ENCODE peak calls at places on chromosomes 16 and 17, in four cellular contexts. One of them, this sample, is unnamed.

GRCh38 chr17:7132511-7133094 is 18.0 kb upstream of the ASGR2 start:
- DNase-seq in mucosa of descending colon: no peak
- DNase-seq in Daoy: no peak
- DNase-seq in anterior cingulate cortex: no peak
- DNase-seq in this sample: no peak

GRCh38 chr17:80646328-80646727 is 101.7 kb downstream of the RPTOR start:
- DNase-seq in mucosa of descending colon: no peak
- DNase-seq in Daoy: no peak
- DNase-seq in anterior cingulate cortex: no peak
- DNase-seq in this sample: no peak

GRCh38 chr16:2513405-2514332 is at the start of gene ATP6V0C:
- DNase-seq in mucosa of descending colon: peak
- DNase-seq in Daoy: peak
- DNase-seq in anterior cingulate cortex: peak
- DNase-seq in this sample: peak

GRCh38 chr17:17845046-17845775 is 8.4 kb upstream of the SREBF1 start:
- DNase-seq in mucosa of descending colon: peak
- DNase-seq in Daoy: no peak
- DNase-seq in anterior cingulate cortex: no peak
- DNase-seq in this sample: no peak

GRCh38 chr17:45942284-45942683 is 47.9 kb downstream of the MAPT start:
- DNase-seq in mucosa of descending colon: peak
- DNase-seq in Daoy: peak
- DNase-seq in anterior cingulate cortex: peak
- DNase-seq in this sample: peak

GRCh38 chr16:87604572-87605135 is 2.3 kb downstream of the JPH3 start:
- DNase-seq in mucosa of descending colon: no peak
- DNase-seq in Daoy: no peak
- DNase-seq in anterior cingulate cortex: no peak
- DNase-seq in this sample: no peak

GRCh38 chr17:19911033-19911432 is 43.3 kb upstream of the ULK2 start:
- DNase-seq in mucosa of descending colon: no peak
- DNase-seq in Daoy: no peak
- DNase-seq in anterior cingulate cortex: no peak
- DNase-seq in this sample: no peak

GRCh38 chr17:4329838-4330237 is 36.6 kb downstream of the UBE2G1 start:
- DNase-seq in mucosa of descending colon: no peak
- DNase-seq in Daoy: peak
- DNase-seq in anterior cingulate cortex: no peak
- DNase-seq in this sample: no peak

GRCh38 chr16:71726491-71727319 is 2.2 kb upstream of the PHLPP2 start:
- DNase-seq in mucosa of descending colon: peak
- DNase-seq in Daoy: no peak
- DNase-seq in anterior cingulate cortex: no peak
- DNase-seq in this sample: no peak

GRCh38 chr17:46140645-46141197 is 52.5 kb downstream of the KANSL1 start:
- DNase-seq in mucosa of descending colon: no peak
- DNase-seq in Daoy: no peak
- DNase-seq in anterior cingulate cortex: no peak
- DNase-seq in this sample: no peak

GRCh38 chr16:8070501-8070900 is 519.8 kb downstream of the TMEM114 start:
- DNase-seq in mucosa of descending colon: no peak
- DNase-seq in Daoy: no peak
- DNase-seq in anterior cingulate cortex: no peak
- DNase-seq in this sample: no peak

GRCh38 chr16:23788653-23789052 is 33.8 kb downstream of the CHP2 start:
- DNase-seq in mucosa of descending colon: no peak
- DNase-seq in Daoy: no peak
- DNase-seq in anterior cingulate cortex: no peak
- DNase-seq in this sample: no peak

GRCh38 chr16:3882531-3882930 is 2.0 kb upstream of the CREBBP start:
- DNase-seq in mucosa of descending colon: no peak
- DNase-seq in Daoy: no peak
- DNase-seq in anterior cingulate cortex: no peak
- DNase-seq in this sample: no peak

GRCh38 chr17:42997390-42997983 is 732 bp upstream of the RPL27 start:
- DNase-seq in mucosa of descending colon: no peak
- DNase-seq in Daoy: no peak
- DNase-seq in anterior cingulate cortex: no peak
- DNase-seq in this sample: no peak

GRCh38 chr16:88078111-88078775 is 127.0 kb downstream of the BANP start:
- DNase-seq in mucosa of descending colon: no peak
- DNase-seq in Daoy: no peak
- DNase-seq in anterior cingulate cortex: no peak
- DNase-seq in this sample: no peak

GRCh38 chr17:46832306-46832895 is 13.9 kb upstream of the WNT3 start:
- DNase-seq in mucosa of descending colon: no peak
- DNase-seq in Daoy: no peak
- DNase-seq in anterior cingulate cortex: peak
- DNase-seq in this sample: no peak

GRCh38 chr16:70746708-70747424 is 54.1 kb downstream of the VAC14 start:
- DNase-seq in mucosa of descending colon: peak
- DNase-seq in Daoy: peak
- DNase-seq in anterior cingulate cortex: no peak
- DNase-seq in this sample: no peak

GRCh38 chr17:38585056-38585804 is 20.5 kb downstream of the SRCIN1 start:
- DNase-seq in mucosa of descending colon: no peak
- DNase-seq in Daoy: no peak
- DNase-seq in anterior cingulate cortex: no peak
- DNase-seq in this sample: no peak

This sample was measured in caudate nucleus.